ENCODE peak calls at places on chromosome 22, in four cellular contexts. H is activated naive CD4-positive, alpha-beta T cell treated with anti-CD3 and anti-CD28 coated beads, Interleukin-2, amount 10 ng/mL, durations not matched to agents 7 days and 5 days; U is foreskin fibroblast; M is ovary. O is an unnamed sample.

GRCh38 chr22:33083212-33083611 is 25.0 kb upstream of the SYN3 start:
- DNase-seq in H (no peak), M (no peak), U (no peak), O (no peak)

GRCh38 chr22:17271711-17272451 is 52.6 kb upstream of the ADA2 start:
- DNase-seq in U (no peak), H (no peak), M (no peak), O (no peak)

GRCh38 chr22:49633010-49633324 is 194.7 kb downstream of the BRD1 start:
- DNase-seq in M (no peak), H (no peak), U (no peak), O (no peak)

GRCh38 chr22:44735518-44736428 is 16.6 kb upstream of the ARHGAP8 start:
- DNase-seq in H (peak; percentile 87), M (peak; percentile 87), U (peak; percentile 75), O (no peak)

GRCh38 chr22:47612136-47612910 is 849.9 kb downstream of the TBC1D22A start:
- DNase-seq in H (no peak), M (no peak), U (no peak), O (no peak)

GRCh38 chr22:37206118-37206840 is 6.0 kb downstream of the SSTR3 start:
- DNase-seq in M (no peak), H (peak; percentile 12), U (no peak), O (no peak)

GRCh38 chr22:26574001-26574723 is 15.8 kb downstream of the TPST2 start:
- DNase-seq in M (no peak), H (no peak), U (no peak), O (no peak)

GRCh38 chr22:44618400-44618799 is 83.6 kb upstream of the PRR5 start:
- DNase-seq in U (no peak), M (no peak), H (no peak), O (no peak)

GRCh38 chr22:42780070-42780540 is 59.4 kb upstream of the A4GALT start:
- DNase-seq in U (peak; percentile 95), M (no peak), H (peak; percentile 60), O (peak; percentile 72)

GRCh38 chr22:50683994-50684371 is 11.4 kb downstream of the SHANK3 start:
- DNase-seq in H (no peak), U (no peak), M (no peak), O (no peak)

GRCh38 chr22:42285604-42286003 is 15.2 kb upstream of the TCF20 start:
- DNase-seq in H (no peak), M (no peak), U (no peak), O (no peak)

GRCh38 chr22:19629331-19629719 is 85.0 kb upstream of the SEPTIN5 start:
- DNase-seq in M (no peak), H (no peak), U (no peak), O (no peak)

GRCh38 chr22:47328550-47329243 is 566.2 kb downstream of the TBC1D22A start:
- DNase-seq in U (peak; percentile 97), H (no peak), M (peak; percentile 73), O (peak; percentile 71)

GRCh38 chr22:19797086-19797485 is 36.5 kb downstream of the TBX1 start:
- DNase-seq in H (no peak), U (no peak), M (no peak), O (no peak)

GRCh38 chr22:22827187-22827948 is 60.2 kb upstream of the IGLL5 start:
- DNase-seq in M (no peak), U (no peak), H (no peak), O (no peak)

GRCh38 chr22:27668828-27669797 is 132.4 kb downstream of the MN1 start:
- DNase-seq in U (peak; percentile 63), H (no peak), M (no peak), O (no peak)

GRCh38 chr22:46714550-46714949 is 23.5 kb downstream of the CERK start:
- DNase-seq in H (no peak), M (no peak), U (peak; percentile 45), O (no peak)